ENCODE peak calls at places on chromosome 18, in four cellular contexts. T is NT2/D1, U is GM12878, G is HepG2. W is an unnamed sample.

GRCh38 chr18:56285387-56286055 is 352.9 kb downstream of the TXNL1 start:
- DNase-seq in T (no peak), U (no peak), G (no peak), W (no peak)

GRCh38 chr18:31451625-31452024 is 4.1 kb downstream of the DSG3 start:
- DNase-seq in T (no peak), U (no peak), G (no peak), W (no peak)

GRCh38 chr18:54946149-54946581 is 13.1 kb downstream of the CCDC68 start:
- DNase-seq in T (no peak), U (peak), G (peak), W (no peak)

GRCh38 chr18:59742325-59743111 is 45.3 kb upstream of the CCBE1 start:
- DNase-seq in T (no peak), U (no peak), G (no peak), W (no peak)

GRCh38 chr18:67133669-67134068 is 382.9 kb downstream of the DSEL start:
- DNase-seq in T (no peak), U (no peak), G (no peak), W (no peak)

GRCh38 chr18:75209952-75210261 is 690 bp upstream of the TSHZ1 start:
- DNase-seq in T (no peak), U (no peak), G (no peak), W (no peak)

GRCh38 chr18:32847719-32848118 is 74.9 kb upstream of the KLHL14 start:
- DNase-seq in T (peak), U (no peak), G (no peak), W (no peak)

GRCh38 chr18:69216390-69216789 is 184.3 kb upstream of the DOK6 start:
- DNase-seq in T (no peak), U (no peak), G (no peak), W (no peak)

GRCh38 chr18:11219571-11219970 is 70.2 kb upstream of the PIEZO2 start:
- DNase-seq in T (no peak), U (no peak), G (no peak), W (no peak)

GRCh38 chr18:49021076-49021432 is 70.3 kb upstream of the SMAD7 start:
- DNase-seq in T (no peak), U (no peak), G (no peak), W (no peak)

GRCh38 chr18:74255022-74255658 is 36.6 kb downstream of the CYB5A start:
- DNase-seq in T (no peak), U (no peak), G (no peak), W (no peak)

GRCh38 chr18:36620801-36621200 is 208.0 kb downstream of the TPGS2 start:
- DNase-seq in T (no peak), U (no peak), G (no peak), W (no peak)

GRCh38 chr18:12361770-12362378 is 15.2 kb downstream of the AFG3L2 start:
- DNase-seq in T (no peak), U (no peak), G (no peak), W (no peak)

GRCh38 chr18:2240311-2240705 is 331.0 kb downstream of the METTL4 start:
- DNase-seq in T (no peak), U (no peak), G (no peak), W (no peak)

GRCh38 chr18:23244431-23244830 is 109.1 kb downstream of the CABLES1 start:
- DNase-seq in T (no peak), U (no peak), G (no peak), W (no peak)

GRCh38 chr18:22434973-22435608 is 17.4 kb upstream of the CTAGE1 start:
- DNase-seq in T (no peak), U (no peak), G (no peak), W (no peak)

GRCh38 chr18:75223687-75224347 is 13.2 kb downstream of the TSHZ1 start:
- DNase-seq in T (no peak), U (no peak), G (peak), W (peak)

GRCh38 chr18:49697757-49698595 is 115.4 kb downstream of the ACAA2 start:
- DNase-seq in T (peak), U (no peak), G (no peak), W (no peak)

GRCh38 chr18:10475633-10476388 is 21.4 kb downstream of the APCDD1 start:
- DNase-seq in T (no peak), U (no peak), G (no peak), W (no peak)

GRCh38 chr18:45254683-45255082 is 360.6 kb upstream of the SLC14A2 start:
- DNase-seq in T (no peak), U (no peak), G (no peak), W (no peak)

GRCh38 chr18:37716106-37716708 is 150.6 kb upstream of the CELF4 start:
- DNase-seq in T (no peak), U (no peak), G (no peak), W (no peak)

GRCh38 chr18:21344860-21345259 is 102.8 kb downstream of the GREB1L start:
- DNase-seq in T (no peak), U (no peak), G (no peak), W (no peak)

GRCh38 chr18:24176727-24177416 is 38.0 kb downstream of the CABYR start:
- DNase-seq in T (peak), U (peak), G (peak), W (peak)

GRCh38 chr18:3015203-3015590 is 2.3 kb upstream of the LPIN2 start:
- DNase-seq in T (no peak), U (no peak), G (peak), W (no peak)

GRCh38 chr18:38483326-38483725 is 917.7 kb upstream of the CELF4 start:
- DNase-seq in T (no peak), U (no peak), G (no peak), W (no peak)

GRCh38 chr18:68053290-68053689 is 536.8 kb upstream of the DSEL start:
- DNase-seq in T (no peak), U (no peak), G (no peak), W (no peak)

GRCh38 chr18:3453540-3454364 is 3.8 kb downstream of the TGIF1 start:
- DNase-seq in T (no peak), U (no peak), G (peak), W (no peak)

GRCh38 chr18:48452863-48453323 is 43.7 kb upstream of the ZBTB7C start:
- DNase-seq in T (no peak), U (no peak), G (peak), W (no peak)

GRCh38 chr18:11887305-11888262 is 20.5 kb downstream of the MPPE1 start:
- DNase-seq in T (no peak), U (no peak), G (peak), W (no peak)

GRCh38 chr18:31579375-31579774 is 12.3 kb upstream of the TTR start:
- DNase-seq in T (no peak), U (no peak), G (no peak), W (no peak)

GRCh38 chr18:34887881-34888580 is 153.2 kb upstream of the MAPRE2 start:
- DNase-seq in T (no peak), U (no peak), G (peak), W (no peak)

GRCh38 chr18:7898181-7898580 is 331.1 kb downstream of the PTPRM start:
- DNase-seq in T (no peak), U (no peak), G (no peak), W (no peak)

GRCh38 chr18:63788447-63789096 is 13.4 kb downstream of the SERPINB7 start:
- DNase-seq in T (no peak), U (no peak), G (no peak), W (no peak)

GRCh38 chr18:159037-159652 is 788 bp downstream of the USP14 start:
- DNase-seq in T (no peak), U (no peak), G (peak), W (peak)

GRCh38 chr18:37396981-37397720 is 168.4 kb downstream of the CELF4 start:
- DNase-seq in T (no peak), U (no peak), G (no peak), W (no peak)

GRCh38 chr18:45780568-45780967 is 44.9 kb upstream of the SIGLEC15 start:
- DNase-seq in T (no peak), U (no peak), G (no peak), W (no peak)

GRCh38 chr18:7415081-7415894 is 151.8 kb upstream of the PTPRM start:
- DNase-seq in T (no peak), U (no peak), G (no peak), W (no peak)

GRCh38 chr18:3679254-3679653 is 229.3 kb downstream of the TGIF1 start:
- DNase-seq in T (no peak), U (no peak), G (no peak), W (no peak)

GRCh38 chr18:23838801-23839366 is 149.6 kb downstream of the LAMA3 start:
- DNase-seq in T (no peak), U (no peak), G (no peak), W (no peak)

GRCh38 chr18:10950876-10951630 is 198.3 kb downstream of the PIEZO2 start:
- DNase-seq in T (no peak), U (peak), G (no peak), W (no peak)

GRCh38 chr18:62663731-62664336 is 51.5 kb upstream of the PHLPP1 start:
- DNase-seq in T (no peak), U (peak), G (no peak), W (no peak)
- TF ChIP-seq SUZ12 in T (no peak), U (no peak), G (no peak), W (no peak)

GRCh38 chr18:79738565-79739439 is 58.9 kb upstream of the KCNG2 start:
- DNase-seq in T (no peak), U (no peak), G (no peak), W (no peak)
- TF ChIP-seq SUZ12 in T (no peak), U (no peak), G (no peak), W (no peak)

DNA sequence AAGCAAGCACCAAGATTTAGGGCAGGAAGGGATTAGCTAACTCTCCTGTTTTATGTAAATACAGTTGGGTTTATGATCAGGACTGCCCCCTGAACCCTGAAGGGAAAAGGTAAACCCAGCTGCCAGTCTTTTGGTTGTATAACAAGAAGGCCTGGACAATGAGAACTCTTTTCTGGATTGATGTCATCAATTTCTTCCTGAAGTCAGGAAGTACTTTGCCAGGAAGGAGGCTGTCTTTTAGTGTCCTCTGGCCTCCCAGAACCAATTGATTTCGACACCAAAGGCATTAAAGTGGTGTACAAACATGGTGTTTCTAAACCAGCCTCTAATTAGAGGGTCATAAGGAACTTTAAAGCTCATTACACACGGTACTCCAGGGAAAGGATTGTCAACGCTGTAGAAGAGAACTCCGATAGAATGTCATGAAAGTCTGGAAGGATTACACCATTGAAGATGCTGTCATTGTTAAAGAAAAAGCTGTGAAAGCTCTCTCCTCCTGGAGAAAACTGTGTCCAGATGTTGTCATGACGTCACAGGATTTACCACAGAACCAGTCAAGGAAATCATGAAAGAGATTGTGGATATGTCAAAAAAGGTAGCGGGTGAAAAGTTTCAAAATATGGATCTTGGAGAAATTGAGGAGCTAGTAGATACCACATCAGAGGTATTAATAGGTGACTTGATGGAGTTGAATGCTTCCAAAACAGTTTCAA is 78.8 kb downstream of the ANKRD12 start:
- DNase-seq in T (no peak), U (no peak), G (peak), W (no peak)
- TF ChIP-seq SUZ12 in T (no peak), U (no peak), G (no peak), W (no peak)

DNA sequence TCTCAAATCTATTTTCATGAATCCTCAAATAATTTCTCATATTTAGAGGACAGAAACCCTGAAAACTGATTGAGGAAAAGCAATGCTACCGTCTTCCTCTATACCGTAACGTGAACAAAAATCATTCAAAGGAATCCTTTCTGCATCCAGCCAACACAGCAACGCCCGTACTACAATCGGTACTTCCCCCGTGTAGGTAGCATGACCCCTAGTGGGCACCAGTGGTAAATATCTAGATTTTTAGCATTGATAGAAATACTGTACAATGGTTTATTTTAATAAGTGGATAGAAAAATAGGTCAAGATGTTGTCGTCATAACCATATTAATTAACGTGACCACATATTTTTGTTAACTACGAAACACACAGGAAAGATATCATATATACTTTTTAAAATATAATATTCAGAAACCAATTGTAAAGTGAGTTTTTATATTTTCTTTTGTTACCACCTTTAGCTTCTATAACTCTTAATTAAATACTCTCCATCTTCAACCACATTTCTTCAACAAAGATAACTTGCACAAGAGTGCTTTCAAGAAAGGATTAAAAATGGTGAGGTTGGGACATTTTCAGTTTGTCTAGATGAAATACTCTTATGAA is 194.1 kb downstream of the SS18 start:
- DNase-seq in T (peak), U (no peak), G (peak), W (peak)
- TF ChIP-seq SUZ12 in T (no peak), U (no peak), G (no peak), W (no peak)

GRCh38 chr18:58254873-58255511 is 211.0 kb downstream of the NEDD4L start:
- DNase-seq in T (peak), U (no peak), G (no peak), W (peak)
- TF ChIP-seq SUZ12 in T (no peak), U (no peak), G (no peak), W (no peak)

GRCh38 chr18:76581261-76581660 is 86.2 kb upstream of the ZNF516 start:
- DNase-seq in T (no peak), U (no peak), G (no peak), W (no peak)

GRCh38 chr18:76580288-76580962 is 85.4 kb upstream of the ZNF516 start:
- DNase-seq in T (no peak), U (no peak), G (no peak), W (no peak)

GRCh38 chr18:76578571-76579300 is 83.7 kb upstream of the ZNF516 start:
- DNase-seq in T (no peak), U (no peak), G (no peak), W (no peak)

GRCh38 chr18:76584414-76585310 is 89.6 kb upstream of the ZNF516 start:
- DNase-seq in T (no peak), U (no peak), G (no peak), W (no peak)

DNA sequence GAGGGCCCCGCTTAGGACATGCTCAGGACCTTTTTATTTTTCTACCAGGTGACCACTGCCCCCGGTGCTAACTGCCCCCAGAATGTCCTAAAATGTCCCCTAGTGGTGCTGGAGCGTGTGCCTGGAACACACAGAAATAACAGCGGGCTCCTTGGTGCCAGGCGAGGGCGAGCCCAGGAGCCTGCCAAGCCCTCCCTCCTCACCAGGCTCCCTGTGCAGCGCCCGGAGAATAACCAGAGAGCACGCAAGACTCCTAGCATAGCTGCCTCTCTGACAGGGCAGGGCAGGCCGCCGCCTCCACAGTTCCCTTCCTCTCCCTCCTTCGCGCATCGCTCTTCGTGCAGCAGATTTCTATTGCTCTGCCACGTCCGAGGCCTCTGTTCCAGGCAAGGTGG is 84.3 kb upstream of the ZNF516 start:
- DNase-seq in T (no peak), U (no peak), G (no peak), W (no peak)
- TF ChIP-seq SUZ12 in T (no peak), U (no peak), G (no peak), W (no peak)